ENCODE peak calls at places on chromosome 20, in nine cellular contexts. P is RPMI7951, O is NCI-H748 treated with DMSO at 0.1 percent for 48 hours, B is spleen, C is left ventricle myocardium superior, Y is hypothalamus, F is DMS79, Q is germinal center, D is SK-N-DZ. N is an unnamed sample.

GRCh38 chr20:18831830-18832229 is 18.2 kb downstream of the SCP2D1 start:
- DNase-seq in F (no peak), B (no peak), D (no peak), P (peak), Q (no peak), Y (no peak), O (no peak), C (no peak), N (no peak)

GRCh38 chr20:33075281-33075680 is 4.2 kb upstream of the BPIFB4 start:
- DNase-seq in P (no peak), F (no peak), Q (no peak), O (no peak), C (no peak), B (peak), Y (no peak), D (no peak), N (no peak)

GRCh38 chr20:22582386-22582959 is 1.9 kb downstream of the FOXA2 start:
- DNase-seq in C (no peak), D (no peak), Y (no peak), O (no peak), Q (no peak), B (no peak), F (no peak), P (no peak), N (peak)

GRCh38 chr20:46400828-46401477 is 5.5 kb downstream of the ELMO2 start:
- DNase-seq in Q (no peak), F (no peak), O (no peak), C (no peak), P (peak), B (no peak), Y (no peak), D (no peak), N (no peak)

GRCh38 chr20:35726759-35727711 is 15.0 kb downstream of the RBM39 start:
- DNase-seq in D (no peak), F (no peak), O (no peak), Q (no peak), B (no peak), C (no peak), Y (no peak), P (no peak), N (no peak)

GRCh38 chr20:10634683-10635411 is 39.0 kb downstream of the JAG1 start:
- DNase-seq in Q (no peak), D (no peak), F (no peak), B (no peak), O (no peak), C (no peak), P (peak), Y (no peak), N (no peak)

GRCh38 chr20:43766395-43766794 is 39.6 kb upstream of the GTSF1L start:
- DNase-seq in Q (no peak), F (no peak), C (peak), Y (peak), P (no peak), O (no peak), D (no peak), B (no peak), N (no peak)

GRCh38 chr20:39282619-39283092 is 320.5 kb downstream of the DHX35 start:
- DNase-seq in Q (no peak), F (no peak), B (no peak), P (no peak), D (no peak), O (no peak), Y (no peak), C (no peak), N (no peak)

GRCh38 chr20:46485431-46485830 is 27.9 kb downstream of the ZNF334 start:
- DNase-seq in F (no peak), B (no peak), Q (no peak), C (no peak), O (no peak), D (no peak), Y (no peak), P (no peak), N (no peak)

GRCh38 chr20:56945057-56945456 is 316.0 kb downstream of the TFAP2C start:
- DNase-seq in D (no peak), O (no peak), P (no peak), F (no peak), Y (no peak), Q (no peak), B (no peak), C (no peak), N (no peak)

GRCh38 chr20:62308102-62308822 is 5.5 kb downstream of the ADRM1 start:
- DNase-seq in P (no peak), F (no peak), C (no peak), Q (no peak), D (no peak), O (no peak), B (no peak), Y (no peak), N (no peak)

GRCh38 chr20:49918446-49918845 is 3.1 kb upstream of the SPATA2 start:
- DNase-seq in Q (no peak), F (no peak), Y (no peak), P (no peak), O (no peak), C (no peak), D (no peak), B (no peak), N (no peak)

GRCh38 chr20:17558154-17558940 is 11.5 kb upstream of the DSTN start:
- DNase-seq in P (peak), B (no peak), Q (no peak), F (peak), D (no peak), C (no peak), Y (no peak), O (no peak), N (no peak)

N was measured in upper lobe of right lung.